ENCODE peak calls at places on chromosomes 3 and 15, in four cellular contexts. H, P, G and J are unnamed samples.

GRCh38 chr3:101992861-101993260 is 143.5 kb downstream of the NFKBIZ start:
- DNase-seq in P (no peak), G (no peak), H (no peak), J (no peak)

GRCh38 chr15:66100761-66101160 is 152.8 kb downstream of the MEGF11 start:
- DNase-seq in P (no peak), H (no peak), G (no peak), J (no peak)

GRCh38 chr3:192237992-192238608 is 489.2 kb downstream of the FGF12 start:
- DNase-seq in P (no peak), G (no peak), H (no peak), J (no peak)

GRCh38 chr3:187836848-187837770 is 91.8 kb upstream of the BCL6 start:
- DNase-seq in H (no peak), G (no peak), P (no peak), J (no peak)

GRCh38 chr3:101943028-101943427 is 93.7 kb downstream of the NFKBIZ start:
- DNase-seq in H (no peak), P (no peak), G (no peak), J (no peak)

GRCh38 chr15:31930967-31931366 is 99.3 kb upstream of the CHRNA7 start:
- DNase-seq in H (no peak), P (no peak), G (no peak), J (no peak)

GRCh38 chr3:136305879-136306278 is 55.7 kb downstream of the PCCB start:
- DNase-seq in H (no peak), P (no peak), G (no peak), J (no peak)

GRCh38 chr3:56693750-56694149 is 10.7 kb upstream of the TASOR start:
- DNase-seq in P (no peak), G (no peak), H (peak), J (no peak)

GRCh38 chr3:101861212-101861977 is 12.1 kb downstream of the NFKBIZ start:
- DNase-seq in G (no peak), P (no peak), H (no peak), J (no peak)

GRCh38 chr3:147886889-147887288 is 477.7 kb downstream of the ZIC1 start:
- DNase-seq in G (no peak), H (no peak), P (no peak), J (no peak)

GRCh38 chr15:85354432-85354831 is 26.0 kb upstream of the AKAP13 start:
- DNase-seq in H (no peak), P (no peak), G (no peak), J (no peak)

GRCh38 chr3:13500133-13500885 is 20.2 kb downstream of the HDAC11 start:
- DNase-seq in G (no peak), P (no peak), H (no peak), J (no peak)

GRCh38 chr3:168213920-168214319 is 118.2 kb upstream of the GOLIM4 start:
- DNase-seq in P (no peak), H (no peak), G (no peak), J (no peak)

GRCh38 chr15:75712668-75713337 is at the start of gene CSPG4:
- DNase-seq in P (no peak), H (no peak), G (no peak), J (no peak)

GRCh38 chr3:30615615-30616346 is 9.4 kb downstream of the TGFBR2 start:
- DNase-seq in P (no peak), G (no peak), H (no peak), J (no peak)

GRCh38 chr15:67758610-67759300 is 66.6 kb upstream of the SKOR1 start:
- DNase-seq in P (no peak), G (no peak), H (no peak), J (no peak)

GRCh38 chr3:38782148-38782547 is 33.9 kb downstream of the SCN10A start:
- DNase-seq in P (peak), G (no peak), H (no peak), J (no peak)

GRCh38 chr3:116980106-116980505 is 270.5 kb downstream of the TUSC7 start:
- DNase-seq in G (no peak), P (no peak), H (no peak), J (no peak)

GRCh38 chr3:127168271-127168670 is 24.7 kb upstream of the PRR23E start:
- DNase-seq in H (no peak), G (no peak), P (no peak), J (no peak)

GRCh38 chr3:187994221-187995085 is 159.5 kb upstream of the LPP start:
- DNase-seq in G (no peak), H (no peak), P (no peak), J (no peak)

GRCh38 chr3:192850501-192850981 is 67.1 kb downstream of the MB21D2 start:
- DNase-seq in H (no peak), G (no peak), P (peak), J (peak)

GRCh38 chr3:157111578-157111977 is 48.4 kb downstream of the CCNL1 start:
- DNase-seq in G (no peak), H (no peak), P (no peak), J (no peak)

GRCh38 chr15:41424809-41425208 is 7.9 kb downstream of the RTF1 start:
- DNase-seq in G (no peak), H (no peak), P (no peak), J (no peak)

GRCh38 chr3:128327606-128328031 is 139.1 kb downstream of the DNAJB8 start:
- DNase-seq in H (no peak), G (no peak), P (no peak), J (peak)

GRCh38 chr3:154235330-154235729 is 89.0 kb downstream of the DHX36 start:
- DNase-seq in P (no peak), G (no peak), H (no peak), J (no peak)

GRCh38 chr15:77874071-77874470 is 203.4 kb downstream of the TBC1D2B start:
- DNase-seq in G (no peak), H (no peak), P (no peak), J (no peak)

GRCh38 chr3:31890007-31890406 is 91.1 kb downstream of the OSBPL10 start:
- DNase-seq in H (no peak), P (no peak), G (no peak), J (no peak)

GRCh38 chr15:76340802-76341365 is 4.3 kb downstream of the ISL2 start:
- DNase-seq in P (no peak), G (no peak), H (no peak), J (no peak)

GRCh38 chr15:67196222-67196621 is 58.2 kb downstream of the AAGAB start:
- DNase-seq in H (no peak), P (no peak), G (no peak), J (no peak)

GRCh38 chr15:64713592-64713991 is 61.8 kb downstream of the RBPMS2 start:
- DNase-seq in P (no peak), H (no peak), G (no peak), J (no peak)